ENCODE peak calls at places on chromosomes 16 and 17, in five cellular contexts. X is HepG2, Z is SK-N-SH, J is HCT116, U is K562. C is an unnamed sample.

GRCh38 chr16:67445441-67445912 is 14.6 kb downstream of the HSD11B2 start:
- DNase-seq in X (peak), U (no peak), J (no peak), Z (peak), C (no peak)

GRCh38 chr17:82051776-82052637 is at the start of the genes GPS1 and RFNG:
- DNase-seq in X (peak), Z (peak), U (peak), J (no peak), C (no peak)

GRCh38 chr17:65745241-65745640 is 183.8 kb upstream of the AXIN2 start:
- DNase-seq in Z (no peak), J (no peak), X (no peak), U (no peak), C (no peak)

GRCh38 chr16:85607331-85607765 is 5.8 kb upstream of the GSE1 start:
- DNase-seq in U (peak), X (no peak), Z (peak), J (no peak), C (no peak)

GRCh38 chr16:12093902-12094301 is 117.4 kb downstream of the SNX29 start:
- DNase-seq in X (no peak), J (no peak), Z (no peak), U (no peak), C (no peak)

GRCh38 chr17:47720754-47721533 is 12.1 kb upstream of the TBX21 start:
- DNase-seq in U (no peak), Z (peak), X (no peak), J (peak), C (no peak)

GRCh38 chr16:48076455-48077012 is 79.3 kb downstream of the ABCC12 start:
- DNase-seq in X (peak), J (no peak), Z (no peak), U (no peak), C (no peak)

GRCh38 chr17:50855708-50856330 is 10.3 kb downstream of the TOB1 start:
- DNase-seq in X (peak), U (no peak), Z (no peak), J (no peak), C (no peak)

GRCh38 chr16:75679366-75679765 is 2.6 kb upstream of the CPHXL2 start:
- DNase-seq in Z (no peak), J (no peak), U (no peak), X (no peak), C (no peak)

GRCh38 chr17:61568219-61569072 is 22.6 kb downstream of the NACA2 start:
- DNase-seq in U (no peak), X (peak), J (peak), Z (no peak), C (no peak)

DNA sequence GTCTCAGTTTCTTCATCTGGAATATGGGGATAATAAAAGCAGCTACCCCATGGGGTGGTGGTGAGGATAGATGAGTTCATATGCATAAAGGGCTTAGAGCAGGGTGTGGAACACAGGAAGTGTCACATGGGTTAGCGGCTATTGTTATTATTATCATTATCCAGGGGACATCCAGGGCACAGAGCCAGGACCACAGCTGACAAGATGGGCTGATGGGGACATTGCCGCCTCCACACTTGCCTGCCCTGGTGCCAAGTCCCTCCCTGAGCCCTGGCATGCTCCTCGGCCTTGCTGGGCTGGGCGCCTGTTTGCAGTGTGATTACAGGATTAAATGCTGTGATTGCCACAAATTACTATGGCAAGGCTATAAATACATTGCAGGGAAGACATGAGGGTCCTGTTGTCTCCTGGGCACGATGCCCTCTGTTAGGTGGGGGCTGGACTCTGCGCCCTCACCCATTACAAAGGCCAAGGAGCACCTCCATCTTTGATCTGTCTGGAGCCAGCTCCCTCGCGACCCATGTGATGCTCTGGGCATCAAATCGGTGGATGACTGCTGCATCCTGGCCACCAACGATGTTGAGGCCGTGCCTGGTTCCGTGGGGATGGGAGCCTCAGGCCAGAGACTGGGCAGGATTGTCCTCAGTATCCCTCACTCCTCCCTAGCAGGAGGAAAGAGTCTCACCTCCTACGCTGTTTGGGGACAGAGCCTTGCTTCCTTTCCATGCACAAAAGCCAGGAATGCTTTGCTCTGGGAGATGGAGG is 43.2 kb downstream of the PIMREG start:
- DNase-seq in U (no peak), J (no peak), Z (no peak), X (no peak), C (no peak)
- TF ChIP-seq ZBTB33 in U (no peak), J (no peak), Z (no peak), X (no peak), C (no peak)

GRCh38 chr16:30567991-30568638 is 3.4 kb downstream of the ZNF688 start:
- DNase-seq in J (no peak), Z (no peak), U (no peak), X (peak), C (peak)

GRCh38 chr16:30571444-30572322 is at the start of gene ZNF688:
- DNase-seq in X (peak), U (peak), Z (peak), J (peak), C (peak)

GRCh38 chr16:30567160-30567990 is 4.1 kb downstream of the ZNF688 start:
- DNase-seq in X (no peak), Z (no peak), J (no peak), U (no peak), C (no peak)

GRCh38 chr16:30570621-30571443 is 682 bp downstream of the ZNF688 start:
- DNase-seq in Z (peak), X (no peak), J (no peak), U (no peak), C (no peak)

GRCh38 chr16:30569746-30570325 is 1.7 kb downstream of the ZNF688 start:
- DNase-seq in U (no peak), X (no peak), J (no peak), Z (no peak), C (no peak)
- TF ChIP-seq ZBTB33 in U (no peak), X (no peak), J (no peak), Z (no peak), C (no peak)

GRCh38 chr17:44774271-44775135 is 15.7 kb downstream of the ADAM11 start:
- DNase-seq in Z (peak), X (peak), J (peak), U (peak), C (no peak)
- TF ChIP-seq ZBTB33 in Z (no peak), X (no peak), J (no peak), U (no peak), C (no peak)

DNA sequence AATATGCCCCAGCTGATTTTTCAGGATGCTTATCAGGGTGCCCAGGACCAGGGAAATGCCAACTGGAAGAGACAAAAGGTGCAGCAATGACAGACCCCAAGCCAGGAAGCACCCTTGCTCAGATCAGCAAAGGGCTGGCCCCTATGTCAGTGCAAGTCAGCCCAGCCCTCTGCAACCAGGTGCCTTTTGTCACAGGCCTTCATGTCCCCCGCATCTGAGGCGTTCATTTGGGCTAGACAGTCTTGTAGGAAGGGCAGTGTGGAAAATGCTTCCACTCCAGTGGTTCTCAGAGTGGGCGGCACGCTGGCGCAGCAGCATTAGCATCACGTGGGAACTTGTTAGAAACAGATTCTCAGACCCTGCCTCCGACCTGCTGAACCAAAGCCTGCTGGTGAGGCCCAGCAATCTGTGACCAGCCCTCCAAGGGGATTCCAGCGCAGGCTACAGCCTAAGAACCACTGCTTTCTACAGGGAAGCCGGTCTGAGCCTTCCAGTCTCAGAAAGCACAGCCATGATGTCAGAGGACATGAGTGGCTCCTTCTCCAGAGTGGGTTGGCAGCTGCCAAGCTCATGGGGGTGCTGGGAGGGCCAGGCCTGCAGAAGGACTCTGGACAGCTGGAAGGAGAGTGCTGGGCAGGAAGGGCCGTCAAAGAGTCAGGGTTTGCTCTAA is 13.1 kb downstream of the SLC47A2 start:
- DNase-seq in U (no peak), Z (no peak), J (no peak), X (no peak), C (no peak)
- TF ChIP-seq ZBTB33 in U (no peak), Z (no peak), J (no peak), X (no peak), C (no peak)

GRCh38 chr16:50611332-50611934 is 63.2 kb downstream of the NKD1 start:
- DNase-seq in U (peak), Z (no peak), X (peak), J (no peak), C (no peak)
- TF ChIP-seq ZBTB33 in U (no peak), Z (no peak), X (no peak), J (no peak), C (no peak)

GRCh38 chr16:66337434-66338188 is 28.9 kb upstream of the CDH5 start:
- DNase-seq in U (no peak), Z (no peak), X (no peak), J (no peak), C (no peak)

GRCh38 chr16:66346221-66346620 is 20.3 kb upstream of the CDH5 start:
- DNase-seq in Z (no peak), U (no peak), X (no peak), J (no peak), C (no peak)

GRCh38 chr16:66344533-66345145 is 21.9 kb upstream of the CDH5 start:
- DNase-seq in X (peak), U (peak), Z (no peak), J (no peak), C (no peak)

DNA sequence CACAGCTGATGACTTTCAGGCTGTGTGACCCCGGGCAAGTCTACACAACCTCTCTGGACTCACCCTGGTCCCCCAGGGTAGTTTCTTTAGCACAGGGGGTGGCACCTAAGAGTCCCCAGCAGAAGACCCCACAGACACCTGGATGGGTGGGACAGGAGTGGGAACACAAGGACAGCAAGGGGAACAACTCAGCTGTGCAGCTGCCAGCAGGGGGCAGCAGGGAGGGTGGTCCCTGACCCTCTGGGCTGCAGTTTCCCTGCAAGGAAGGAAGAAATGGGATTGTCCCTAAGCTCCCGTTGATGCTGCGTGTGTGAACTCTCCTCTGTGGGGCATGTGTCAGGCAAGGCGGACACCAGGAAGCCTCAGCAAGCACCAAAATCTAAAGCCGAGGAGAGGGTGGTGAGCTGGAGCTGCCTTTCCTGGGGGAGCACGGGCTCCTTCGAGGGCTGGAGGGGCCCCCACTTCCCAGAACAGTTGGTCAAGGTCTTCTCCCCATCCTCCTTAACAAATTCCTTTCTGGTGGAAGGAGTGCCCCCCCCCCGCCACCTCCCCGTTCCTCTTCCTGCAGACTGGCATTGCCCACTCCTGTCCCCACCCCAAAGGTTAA is 24.1 kb upstream of the CDH5 start:
- DNase-seq in Z (peak), X (peak), U (peak), J (no peak), C (no peak)
- TF ChIP-seq ZBTB33 in Z (no peak), X (no peak), U (no peak), J (no peak), C (no peak)

DNA sequence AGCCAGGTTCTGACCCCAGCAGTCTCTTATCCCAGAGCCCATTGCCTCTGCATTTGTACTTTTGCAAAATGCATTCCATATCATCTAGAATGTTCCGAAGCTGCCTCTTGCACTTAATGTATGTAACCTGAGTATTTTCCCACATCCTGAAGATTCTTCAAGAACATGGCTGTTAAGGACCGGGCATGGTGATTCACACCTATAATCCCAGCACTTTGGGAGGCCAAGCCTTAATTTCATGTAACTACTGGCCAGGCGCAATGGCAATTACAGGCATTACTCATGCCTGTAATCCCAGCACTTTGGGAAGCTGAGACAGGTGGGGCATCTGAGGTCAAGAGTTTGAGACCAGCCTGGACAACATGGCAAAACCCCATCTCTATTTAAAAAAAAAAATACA is 31.7 kb upstream of the GAN start:
- DNase-seq in U (no peak), Z (no peak), X (no peak), J (no peak), C (no peak)
- TF ChIP-seq ZBTB33 in U (no peak), Z (no peak), X (no peak), J (no peak), C (no peak)

GRCh38 chr16:21597571-21598030 is 1.8 kb upstream of the METTL9 start:
- DNase-seq in X (peak), U (no peak), Z (no peak), J (no peak), C (no peak)
- TF ChIP-seq ZBTB33 in X (no peak), U (no peak), Z (no peak), J (no peak), C (no peak)